ENCODE peak calls at places on chromosomes 3 and 15, in seven cellular contexts. N is H9, I is IMR-90, X is mesendoderm, B is neuronal stem cell, S is mesenchymal stem cell, F is trophoblast cell. Y is an unnamed sample.

GRCh38 chr15:66430627-66431026 is 43.9 kb downstream of the MAP2K1 start:
- DNase-seq in X (no peak), B (no peak), S (no peak), I (no peak), N (no peak), F (no peak), Y (no peak)

GRCh38 chr3:137820366-137820765 is 56.3 kb downstream of the SOX14 start:
- DNase-seq in F (peak; percentile 21), N (no peak), B (no peak), I (no peak), S (no peak), X (no peak), Y (no peak)

GRCh38 chr15:70344666-70345065 is 246.9 kb upstream of the TLE3 start:
- DNase-seq in N (no peak), F (no peak), B (no peak), X (no peak), S (no peak), I (no peak), Y (peak; percentile 28)

GRCh38 chr3:188077160-188077812 is 76.7 kb upstream of the LPP start:
- DNase-seq in S (no peak), X (no peak), N (no peak), I (no peak), B (no peak), F (no peak), Y (no peak)

GRCh38 chr3:159978353-159978752 is 10.3 kb upstream of the IL12A start:
- DNase-seq in N (no peak), B (no peak), F (no peak), X (no peak), S (peak; percentile 88), I (no peak), Y (no peak)

GRCh38 chr15:80275946-80276345 is 23.9 kb upstream of the CTXND1 start:
- DNase-seq in F (no peak), N (no peak), I (peak; percentile 40), X (no peak), B (no peak), S (no peak), Y (no peak)

GRCh38 chr3:159937561-159937960 is 51.1 kb upstream of the IL12A start:
- DNase-seq in X (no peak), N (no peak), I (no peak), F (no peak), S (no peak), B (no peak), Y (no peak)

GRCh38 chr3:12954891-12955650 is 113.7 kb upstream of the RPL32 start:
- DNase-seq in X (no peak), N (no peak), I (no peak), B (no peak), F (no peak), S (peak; percentile 16), Y (no peak)

GRCh38 chr15:51403072-51403878 is 61.8 kb downstream of the GLDN start:
- DNase-seq in S (peak; percentile 54), B (no peak), F (peak; percentile 70), X (no peak), N (peak; percentile 23), I (peak; percentile 49), Y (peak; percentile 46)

GRCh38 chr3:41711656-41712055 is 250.2 kb downstream of the ULK4 start:
- DNase-seq in I (peak; percentile 42), F (no peak), S (peak; percentile 28), B (no peak), N (no peak), X (peak; percentile 60), Y (no peak)

GRCh38 chr3:152540120-152540519 is 271.4 kb downstream of the MBNL1 start:
- DNase-seq in N (no peak), I (no peak), B (no peak), X (no peak), F (no peak), S (no peak), Y (no peak)

GRCh38 chr15:51229907-51230328 is 108.5 kb downstream of the CYP19A1 start:
- DNase-seq in F (peak; percentile 17), S (peak; percentile 52), X (peak; percentile 80), N (no peak), B (peak; percentile 17), I (peak; percentile 27), Y (no peak)

GRCh38 chr15:64046347-64047153 is at the start of gene DAPK2:
- DNase-seq in B (peak; percentile 70), X (peak; percentile 57), I (peak; percentile 34), S (peak; percentile 49), N (peak; percentile 77), F (peak; percentile 73), Y (peak; percentile 86)

GRCh38 chr3:53821631-53822068 is 24.6 kb downstream of the CHDH start:
- DNase-seq in I (peak; percentile 22), B (no peak), S (no peak), X (no peak), N (no peak), F (peak; percentile 22), Y (no peak)

GRCh38 chr15:100714034-100714748 is 111.8 kb downstream of the ASB7 start:
- DNase-seq in I (no peak), N (no peak), F (no peak), B (no peak), X (no peak), S (no peak), Y (no peak)

GRCh38 chr3:43279532-43279931 is 6.8 kb upstream of the SNRK start:
- DNase-seq in X (no peak), F (no peak), I (no peak), N (no peak), S (no peak), B (no peak), Y (no peak)

GRCh38 chr3:42667523-42668402 is 14.3 kb downstream of the ZBTB47 start:
- DNase-seq in I (no peak), X (no peak), F (no peak), S (no peak), B (no peak), N (peak; percentile 26), Y (no peak)

GRCh38 chr3:162628531-162628930 is 1131.9 kb downstream of the OTOL1 start:
- DNase-seq in F (no peak), N (no peak), X (no peak), S (no peak), I (no peak), B (no peak), Y (no peak)

GRCh38 chr3:38281895-38282686 is at the start of gene SLC22A14:
- DNase-seq in I (no peak), X (peak; percentile 62), F (peak; percentile 29), S (no peak), B (no peak), N (peak; percentile 60), Y (peak; percentile 64)

GRCh38 chr3:133256787-133257483 is 142.9 kb upstream of the BFSP2 start:
- DNase-seq in F (no peak), B (no peak), N (no peak), I (no peak), X (no peak), S (no peak), Y (no peak)

GRCh38 chr3:7194081-7194835 is 333.3 kb downstream of the GRM7 start:
- DNase-seq in F (peak; percentile 18), X (no peak), B (no peak), N (no peak), S (no peak), I (no peak), Y (no peak)

GRCh38 chr15:99016680-99017321 is 9.2 kb upstream of the PGPEP1L start:
- DNase-seq in B (no peak), X (peak; percentile 59), F (peak; percentile 33), N (no peak), I (peak; percentile 66), S (peak; percentile 70), Y (no peak)

GRCh38 chr15:45549831-45550230 is 27.3 kb upstream of the SLC30A4 start:
- DNase-seq in I (peak; percentile 43), N (no peak), F (peak; percentile 44), X (no peak), S (no peak), B (no peak), Y (no peak)

GRCh38 chr3:191353022-191353777 is 22.9 kb upstream of the UTS2B start:
- DNase-seq in S (no peak), X (no peak), I (no peak), F (no peak), B (no peak), N (no peak), Y (no peak)
- H3K18ac ChIP-seq in S (no peak overlapping the region), X (no peak overlapping the region), I (peak overlapping the region; percentile 50), F (no peak overlapping the region), B (no peak overlapping the region), N (peak overlapping the region; percentile 35), Y (no peak overlapping the region)

DNA sequence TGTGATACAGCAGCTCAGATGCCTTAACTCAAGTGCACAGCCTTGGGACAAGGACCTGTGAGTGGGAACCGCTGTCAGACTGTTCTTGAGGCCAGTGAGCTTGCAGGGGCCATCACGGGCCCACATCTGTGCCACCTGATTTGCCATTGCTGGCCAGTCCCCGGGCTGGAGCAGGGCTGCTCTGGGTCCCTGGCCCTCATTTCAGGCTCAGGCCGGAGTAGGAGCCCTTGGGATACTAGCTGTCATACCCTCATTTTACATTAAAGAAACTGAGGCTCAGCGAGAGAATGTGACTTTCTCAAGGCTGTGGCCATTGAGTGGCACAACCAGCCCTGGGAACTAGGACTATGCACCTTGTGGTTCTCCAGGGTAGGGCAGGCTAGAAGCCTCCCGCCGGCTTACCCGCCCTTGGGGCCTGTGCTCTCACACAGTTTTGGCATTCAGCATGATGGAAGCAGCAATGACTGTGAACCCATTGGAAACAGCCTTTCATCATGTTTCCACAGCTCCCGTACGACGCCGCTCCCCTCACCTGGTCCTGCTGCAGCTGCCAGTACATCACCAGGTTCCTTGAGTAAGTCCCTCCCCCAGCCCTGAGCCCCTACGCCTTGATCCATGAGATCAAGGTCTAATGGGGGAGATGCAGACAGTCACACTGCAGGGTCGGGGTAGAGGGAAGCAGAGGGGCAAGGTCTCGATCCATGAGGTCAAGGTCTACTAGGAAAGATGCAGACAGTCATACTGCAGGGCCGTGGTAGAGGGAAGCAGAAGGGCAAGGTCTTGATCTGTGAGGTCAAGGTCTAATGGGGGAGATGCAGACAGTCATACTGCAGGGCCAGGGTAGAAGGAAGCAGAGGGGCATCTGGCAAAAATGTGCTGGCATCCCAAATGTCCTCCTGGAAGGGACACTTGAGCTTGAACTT is 42.2 kb downstream of the GOLGA6L10 start:
- DNase-seq in N (peak; percentile 28), S (no peak), F (no peak), I (no peak), X (peak; percentile 12), B (no peak), Y (no peak)
- H3K18ac ChIP-seq in N (no peak overlapping the region), S (no peak overlapping the region), F (no peak overlapping the region), I (no peak overlapping the region), X (no peak overlapping the region), B (no peak overlapping the region), Y (no peak overlapping the region)

DNA sequence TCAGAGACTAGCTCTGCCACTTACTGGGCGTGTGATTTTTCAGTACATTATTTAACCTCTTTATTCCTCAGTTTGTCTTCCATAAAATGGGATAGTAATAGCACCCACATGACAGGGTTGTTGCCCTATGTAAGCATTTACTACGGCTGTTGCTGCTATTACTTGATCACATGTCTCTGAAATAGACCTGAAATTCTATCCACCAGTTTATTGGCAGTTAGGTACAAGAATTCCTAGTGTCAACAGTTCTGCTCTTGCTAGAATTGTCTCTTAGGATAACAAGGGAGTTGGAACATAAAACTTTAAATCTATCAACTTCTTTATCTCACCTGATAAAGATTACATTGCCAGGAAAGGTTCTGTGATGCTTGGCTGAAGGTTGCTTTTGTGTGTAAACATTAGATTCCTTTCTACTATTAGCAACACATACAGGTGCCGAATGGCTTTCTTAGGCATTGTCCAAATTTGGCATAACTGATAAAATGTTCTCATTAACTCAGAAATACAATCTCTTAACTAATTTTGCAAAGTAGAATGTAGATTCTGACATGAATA is 38.7 kb downstream of the ATP13A4 start:
- DNase-seq in N (no peak), I (no peak), S (no peak), F (no peak), B (no peak), X (no peak), Y (no peak)
- H3K18ac ChIP-seq in N (no peak overlapping the region), I (no peak overlapping the region), S (no peak overlapping the region), F (no peak overlapping the region), B (no peak overlapping the region), X (no peak overlapping the region), Y (no peak overlapping the region)

GRCh38 chr3:171230857-171231256 is 204.3 kb upstream of the SLC2A2 start:
- DNase-seq in I (no peak), X (no peak), N (no peak), S (no peak), B (no peak), F (peak; percentile 4), Y (no peak)
- H3K18ac ChIP-seq in I (no peak overlapping the region), X (no peak overlapping the region), N (no peak overlapping the region), S (no peak overlapping the region), B (no peak overlapping the region), F (no peak overlapping the region), Y (no peak overlapping the region)

Y was measured in H1.